ENCODE peak calls at places on chromosomes 11 and 22, in five cellular contexts. R is neural progenitor cell; F is NCI-H1105; J is activated CD8-positive, alpha-beta memory T cell treated with anti-CD3 and anti-CD28 coated beads, Interleukin-2, amount 50 U/mL, for 48 hours; H is stimulated activated CD4-positive, alpha-beta T cell treated with anti-CD3 and anti-CD28 coated beads, Interleukin-2, amount 100 ng/mL, for 24 hours. G is an unnamed sample.

GRCh38 chr11:109077340-109077927 is 344.6 kb upstream of the C11orf87 start:
- DNase-seq in F (no peak), R (no peak), H (no peak), J (no peak), G (no peak)

GRCh38 chr22:19350476-19350859 is 58.9 kb upstream of the CLTCL1 start:
- DNase-seq in H (no peak), R (no peak), F (no peak), J (no peak), G (no peak)

GRCh38 chr11:19939415-19939929 is 220.8 kb downstream of the DBX1 start:
- DNase-seq in H (no peak), F (no peak), R (no peak), J (no peak), G (peak; percentile 43)

GRCh38 chr11:103618532-103618931 is 417.9 kb upstream of the DDI1 start:
- DNase-seq in J (no peak), H (no peak), F (no peak), R (no peak), G (no peak)

GRCh38 chr11:129933262-129933661 is 37.9 kb upstream of the NFRKB start:
- DNase-seq in R (no peak), J (no peak), F (no peak), H (no peak), G (no peak)

GRCh38 chr11:124961972-124962609 is 8.1 kb downstream of the CCDC15 start:
- DNase-seq in J (no peak), H (no peak), F (peak; percentile 63), R (peak; percentile 72), G (no peak)

GRCh38 chr11:908273-908672 is 2.3 kb downstream of the CHID1 start:
- DNase-seq in H (no peak), F (no peak), J (no peak), R (no peak), G (no peak)

GRCh38 chr22:46726066-46726985 is 11.7 kb downstream of the CERK start:
- DNase-seq in R (no peak), H (no peak), F (no peak), J (no peak), G (no peak)

GRCh38 chr22:31347251-31348008 is 1.3 kb upstream of the PATZ1 start:
- DNase-seq in R (peak; percentile 80), H (peak; percentile 73), F (peak; percentile 46), J (peak; percentile 85), G (no peak)

GRCh38 chr22:24106385-24107381 is 74.6 kb upstream of the SUSD2 start:
- DNase-seq in R (peak; percentile 20), J (no peak), F (no peak), H (peak; percentile 23), G (no peak)

GRCh38 chr11:45617886-45618601 is 47.4 kb downstream of the CHST1 start:
- DNase-seq in R (peak; percentile 58), F (no peak), H (no peak), J (no peak), G (no peak)

GRCh38 chr11:44862546-44863101 is 88.1 kb downstream of the TP53I11 start:
- DNase-seq in H (no peak), J (no peak), R (no peak), F (no peak), G (no peak)

GRCh38 chr22:45335021-45335818 is 25.5 kb downstream of the FAM118A start:
- DNase-seq in H (no peak), R (peak; percentile 66), F (no peak), J (no peak), G (no peak)

GRCh38 chr11:35305670-35306382 is 113.5 kb downstream of the SLC1A2 start:
- DNase-seq in J (no peak), F (peak; percentile 13), R (peak; percentile 76), H (peak; percentile 26), G (no peak)

GRCh38 chr22:45263790-45264269 is 20.9 kb upstream of the UPK3A start:
- DNase-seq in J (no peak), R (peak; percentile 80), H (no peak), F (no peak), G (no peak)

GRCh38 chr11:128155590-128155989 is 431.8 kb downstream of the ETS1 start:
- DNase-seq in F (no peak), H (no peak), R (no peak), J (no peak), G (no peak)

GRCh38 chr22:32932176-32932575 is 126.0 kb downstream of the SYN3 start:
- DNase-seq in R (no peak), F (no peak), J (no peak), H (no peak), G (no peak)

GRCh38 chr11:115959098-115959497 is 454.9 kb upstream of the CADM1 start:
- DNase-seq in H (no peak), F (no peak), R (no peak), J (no peak), G (no peak)

GRCh38 chr11:35013514-35014191 is 97.2 kb downstream of the PDHX start:
- DNase-seq in J (no peak), R (peak; percentile 20), H (peak; percentile 35), F (no peak), G (no peak)

GRCh38 chr11:61996933-61997332 is 29.5 kb upstream of the FTH1 start:
- DNase-seq in J (no peak), H (no peak), R (peak; percentile 85), F (no peak), G (no peak)

GRCh38 chr22:25081409-25081824 is 118.2 kb upstream of the CRYBB3 start:
- DNase-seq in J (no peak), H (peak; percentile 59), F (peak; percentile 17), R (peak; percentile 58), G (no peak)

GRCh38 chr22:37331034-37331428 is 48.7 kb downstream of the CYTH4 start:
- DNase-seq in J (no peak), R (no peak), F (no peak), H (no peak), G (no peak)

GRCh38 chr11:34674038-34674437 is 53.1 kb downstream of the EHF start:
- DNase-seq in R (no peak), F (no peak), J (no peak), H (no peak), G (no peak)

GRCh38 chr22:46079861-46080821 is 70.2 kb upstream of the PPARA start:
- DNase-seq in R (no peak), J (no peak), F (peak; percentile 62), H (no peak), G (peak; percentile 96)

GRCh38 chr11:130854483-130854882 is 61.8 kb downstream of the SNX19 start:
- DNase-seq in J (no peak), F (no peak), H (no peak), R (no peak), G (no peak)

GRCh38 chr11:1472180-1473005 is 14.2 kb downstream of the MOB2 start:
- DNase-seq in H (no peak), J (no peak), R (no peak), F (no peak), G (no peak)

GRCh38 chr22:24290459-24290858 is 19.8 kb downstream of the SPECC1L start:
- DNase-seq in J (no peak), R (no peak), H (no peak), F (no peak), G (no peak)

GRCh38 chr11:120186408-120186798 is 24.4 kb upstream of the OAF start:
- DNase-seq in J (no peak), F (no peak), R (no peak), H (no peak), G (no peak)

GRCh38 chr11:38791346-38791961 is 2193.4 kb upstream of the RAG2 start:
- DNase-seq in F (peak; percentile 62), J (no peak), H (no peak), R (peak; percentile 87), G (no peak)

GRCh38 chr11:73227571-73228211 is 9.6 kb downstream of the P2RY2 start:
- DNase-seq in F (no peak), H (no peak), R (no peak), J (peak; percentile 38), G (peak; percentile 53)

GRCh38 chr11:44857490-44857889 is 93.2 kb downstream of the TP53I11 start:
- DNase-seq in R (no peak), J (no peak), H (no peak), F (no peak), G (no peak)

GRCh38 chr11:2445948-2446551 is 1.2 kb downstream of the KCNQ1 start:
- DNase-seq in J (no peak), F (peak; percentile 15), H (no peak), R (no peak), G (no peak)

GRCh38 chr11:27921472-27921871 is 186.5 kb downstream of the KIF18A start:
- DNase-seq in R (no peak), H (no peak), F (no peak), J (no peak), G (no peak)

GRCh38 chr22:28894320-28894719 is 10.9 kb downstream of the ZNRF3 start:
- DNase-seq in H (no peak), R (no peak), J (no peak), F (no peak), G (no peak)

G was measured in coronary artery.